ENCODE peak calls at places on chromosomes 13 and 19, in five cellular contexts. Q is H54; U is stromal cell of bone marrow; G is NCI-H1048; X is stimulated activated CD8-positive, alpha-beta memory T cell treated with anti-CD3 and anti-CD28 coated beads, Interleukin-12 subunit alpha, Interleukin-12 subunit beta, amount 100 ng/mL, for 4 hours. V is an unnamed sample.

GRCh38 chr13:106049171-106049570 is 486.3 kb downstream of the EFNB2 start:
- DNase-seq in U (no peak), X (no peak), Q (no peak), G (no peak), V (no peak)

GRCh38 chr13:81916471-81916870 is 1575.5 kb upstream of the SPRY2 start:
- DNase-seq in Q (no peak), U (no peak), X (no peak), G (no peak), V (no peak)

GRCh38 chr19:38012944-38013343 is 105.9 kb downstream of the SIPA1L3 start:
- DNase-seq in X (no peak), U (no peak), Q (no peak), G (no peak), V (no peak)

GRCh38 chr13:41691276-41691675 is 233.9 kb downstream of the RGCC start:
- DNase-seq in U (no peak), X (no peak), Q (no peak), G (no peak), V (no peak)

GRCh38 chr19:47427241-47428176 is 8.2 kb upstream of the MEIS3 start:
- DNase-seq in G (peak), U (no peak), X (no peak), Q (peak), V (peak)

GRCh38 chr19:39181500-39182173 is 15.1 kb upstream of the NCCRP1 start:
- DNase-seq in X (no peak), Q (no peak), U (no peak), G (no peak), V (no peak)

GRCh38 chr19:45376045-45376724 is 5.8 kb upstream of the ERCC2 start:
- DNase-seq in G (peak), Q (peak), U (peak), X (no peak), V (no peak)

GRCh38 chr19:47499863-47500830 is 14.7 kb downstream of the NAPA start:
- DNase-seq in Q (no peak), G (no peak), U (no peak), X (no peak), V (no peak)

GRCh38 chr19:19514881-19515763 is at the start of gene TSSK6:
- DNase-seq in G (no peak), Q (no peak), X (no peak), U (no peak), V (no peak)

GRCh38 chr13:30382836-30383525 is 39.3 kb upstream of the UBE2L5 start:
- DNase-seq in G (no peak), X (no peak), U (no peak), Q (no peak), V (no peak)

GRCh38 chr19:44943801-44944249 is 1.8 kb downstream of the APOC4 start:
- DNase-seq in X (no peak), G (no peak), U (no peak), Q (no peak), V (peak)